ENCODE peak calls at places on chromosomes 4 and X, in five cellular contexts. R is fibroblast of mammary gland, U is endothelial cell of umbilical vein, F is HCT116, J is astrocyte of the spinal cord. P is an unnamed sample.
A peak's percentile ranks its signal among the peaks of the same experiment; 100 is the strongest.

GRCh38 chrX:77447339-77448149 is at the start of gene FGF16:
- DNase-seq in R (peak; percentile 10), U (peak; percentile 33), F (no peak), J (no peak), P (no peak)

GRCh38 chr4:7890635-7891393 is 48.8 kb downstream of the AFAP1 start:
- DNase-seq in R (peak; percentile 94), U (peak; percentile 88), F (no peak), J (peak; percentile 89), P (peak; percentile 90)

GRCh38 chrX:139058831-139059495 is 347.4 kb upstream of the FGF13 start:
- DNase-seq in R (peak; percentile 73), U (no peak), F (no peak), J (peak; percentile 52), P (no peak)

GRCh38 chr4:139331185-139331584 is 28.9 kb upstream of the NDUFC1 start:
- DNase-seq in R (peak; percentile 21), U (no peak), F (no peak), J (no peak), P (peak; percentile 24)

GRCh38 chr4:159390648-159391047 is 287.8 kb downstream of the RAPGEF2 start:
- DNase-seq in R (peak; percentile 96), U (peak; percentile 94), F (peak; percentile 63), J (peak; percentile 98), P (peak; percentile 99)

GRCh38 chr4:172390341-172390740 is 577.1 kb downstream of the GALNTL6 start:
- DNase-seq in R (peak; percentile 44), U (no peak), F (no peak), J (no peak), P (no peak)

GRCh38 chr4:10296730-10297129 is 160.5 kb downstream of the ZNF518B start:
- DNase-seq in R (no peak), U (no peak), F (no peak), J (no peak), P (no peak)

GRCh38 chr4:113159901-113160545 is 110.6 kb downstream of the ANK2 start:
- DNase-seq in R (peak; percentile 37), U (no peak), F (no peak), J (no peak), P (no peak)

GRCh38 chr4:150419939-150420338 is 162.0 kb upstream of the MAB21L2 start:
- DNase-seq in R (no peak), U (no peak), F (no peak), J (no peak), P (no peak)

DNA sequence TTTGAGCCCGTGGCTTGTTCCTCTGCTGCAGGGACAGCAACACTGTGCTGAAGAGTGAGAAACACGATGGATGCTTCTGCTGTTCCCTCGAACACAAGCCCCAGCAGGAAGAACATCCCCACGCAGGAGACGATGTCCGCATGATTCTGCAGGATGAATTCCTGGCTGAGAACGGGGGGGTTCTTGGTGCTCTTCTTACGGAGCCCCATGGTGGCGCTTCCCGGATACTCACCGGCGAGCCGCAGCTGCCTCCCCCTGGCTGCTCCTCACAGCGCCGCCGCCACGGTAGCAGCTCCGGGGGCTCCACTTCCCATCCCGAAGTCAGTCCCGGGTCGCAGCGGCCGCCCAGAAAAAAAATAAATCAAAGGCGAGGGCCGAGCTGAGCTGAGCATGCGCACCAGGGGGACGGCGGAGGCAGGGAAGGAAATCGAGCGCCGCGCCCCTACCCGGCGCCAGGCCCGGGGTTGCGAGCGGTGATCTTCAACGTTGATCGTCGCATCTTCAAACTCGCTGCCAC is at the start of gene TRAM1L1:
- DNase-seq in R (peak; percentile 51), U (peak; percentile 65), F (no peak), J (peak; percentile 79), P (peak; percentile 66)
- TF ChIP-seq CTCF in R (no peak), U (no peak), F (no peak), J (peak; percentile 17), P (no peak)

DNA sequence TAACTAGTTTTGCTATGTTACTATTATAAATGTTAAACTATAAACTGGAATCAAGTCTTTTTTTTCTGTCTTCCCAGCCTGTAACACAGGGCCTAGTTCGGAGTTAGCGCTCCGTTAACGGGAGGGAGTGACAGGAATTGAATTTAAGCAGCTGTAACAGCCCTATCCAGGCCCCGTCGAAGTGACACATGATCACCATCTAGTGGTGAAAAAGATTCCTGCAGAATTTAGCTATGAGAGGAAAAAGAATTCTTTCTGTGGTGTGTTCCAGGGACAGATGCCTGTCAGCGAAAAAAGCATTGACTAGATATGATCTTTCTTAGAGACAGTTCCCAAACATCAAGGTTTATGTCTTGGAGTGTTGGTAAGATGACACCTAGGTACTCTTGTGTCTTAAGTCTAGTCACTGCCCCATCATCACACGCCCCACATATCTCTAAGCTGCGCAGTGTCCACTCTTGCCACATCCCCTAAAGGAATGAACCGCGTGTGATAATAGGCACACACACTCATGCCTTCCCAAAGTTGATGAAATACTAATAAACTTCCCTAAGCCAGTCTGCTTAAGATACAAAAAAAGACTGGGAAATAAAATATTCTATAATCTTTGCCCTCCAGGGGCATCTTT is 2.1 kb downstream of the GAB3 start:
- DNase-seq in R (peak; percentile 62), U (peak; percentile 69), F (no peak), J (peak; percentile 60), P (peak; percentile 66)
- H3K4me3 ChIP-seq in R (no peak overlapping the region), U (no peak overlapping the region), F (no peak overlapping the region), J (no peak overlapping the region), P (no peak overlapping the region)

DNA sequence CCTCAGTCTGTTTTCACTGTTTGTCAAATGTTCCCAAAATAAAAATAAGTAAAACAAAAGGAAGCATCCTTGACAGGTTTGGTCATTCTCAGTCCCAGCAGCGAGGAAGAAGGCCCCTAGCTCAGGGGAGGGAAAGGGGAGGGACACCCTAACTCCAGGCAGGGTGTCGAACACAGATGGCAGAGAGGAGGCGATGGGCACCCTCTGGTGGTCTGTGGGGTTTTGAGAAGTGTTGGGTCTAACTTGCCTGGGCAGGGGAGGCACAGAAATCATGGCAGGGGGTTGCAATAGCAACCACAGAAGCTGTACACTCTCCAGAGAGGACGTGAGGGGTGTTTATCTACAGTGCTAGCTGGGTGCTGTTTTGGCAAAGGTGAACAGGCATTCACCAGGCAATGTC is 229.8 kb upstream of the SFRP2 start:
- DNase-seq in R (no peak), U (no peak), F (no peak), J (no peak), P (no peak)
- TF ChIP-seq CTCF in R (peak; percentile 14), U (no peak), F (peak; percentile 22), J (no peak), P (no peak)

DNA sequence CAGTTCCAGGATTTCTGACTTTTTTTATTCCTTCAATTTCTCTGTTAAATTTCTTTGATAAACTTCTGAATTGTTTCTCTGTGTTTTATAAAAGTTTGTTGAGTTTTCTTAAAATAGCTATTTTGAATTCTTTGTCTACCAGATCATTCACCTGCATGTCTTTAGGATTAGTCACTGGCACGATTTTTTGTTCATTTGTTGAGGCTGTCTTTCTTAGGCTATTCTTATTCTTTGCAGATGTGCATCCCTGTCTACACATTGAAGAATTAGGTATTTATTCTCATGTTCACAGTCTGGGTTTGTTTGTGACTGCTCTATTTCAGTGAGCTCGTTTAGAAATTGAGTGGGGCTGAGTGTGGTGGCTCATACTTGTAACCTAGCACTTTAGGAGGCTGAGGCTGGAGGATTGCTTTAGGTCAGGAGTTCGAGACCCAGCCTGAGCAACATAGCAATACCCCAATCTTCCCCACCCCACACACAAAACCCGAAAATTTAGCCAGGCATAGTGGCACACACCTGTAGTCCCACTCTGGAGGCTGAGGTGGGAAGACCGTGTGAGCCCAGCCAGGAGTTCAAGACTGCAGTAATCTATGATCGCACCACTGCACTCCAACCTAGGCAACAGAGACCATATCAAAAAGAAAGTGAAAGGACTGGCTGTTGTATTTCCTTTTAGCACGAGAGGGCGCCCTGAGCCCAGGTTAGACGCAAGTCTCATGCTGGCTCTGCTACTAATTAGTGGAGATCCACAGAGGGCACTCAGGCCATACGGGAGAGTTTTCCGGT is 42.0 kb downstream of the F8 start:
- DNase-seq in R (peak; percentile 66), U (peak; percentile 69), F (peak; percentile 45), J (peak; percentile 61), P (peak; percentile 73)
- H3K4me3 ChIP-seq in R (peak overlapping the region; percentile 47), U (no peak overlapping the region), F (peak overlapping the region; percentile 51), J (peak overlapping the region; percentile 37), P (peak overlapping the region; percentile 51)

DNA sequence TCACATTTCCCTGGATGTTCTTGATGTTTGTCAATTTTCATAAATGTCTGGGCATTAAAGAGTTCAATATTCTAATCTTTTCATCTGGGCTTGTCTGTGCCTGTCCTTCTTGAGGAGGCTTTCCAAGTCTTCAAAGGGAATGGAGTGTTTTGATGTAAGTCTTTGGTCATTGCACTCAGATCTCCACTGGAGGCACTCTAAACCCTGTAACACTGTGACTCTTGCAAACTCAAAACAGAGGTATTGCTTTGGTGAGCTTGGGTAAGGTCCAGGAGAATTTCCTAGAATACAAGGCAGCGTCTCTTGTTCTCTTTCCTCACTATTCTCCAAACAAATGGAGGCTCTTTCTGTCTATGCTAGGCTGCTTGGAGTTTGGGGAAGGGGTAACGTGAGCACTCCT is 1118.1 kb upstream of the PABPC4L start:
- DNase-seq in R (no peak), U (no peak), F (peak; percentile 6), J (no peak), P (peak; percentile 2)
- TF ChIP-seq CTCF in R (no peak), U (no peak), F (peak; percentile 19), J (no peak), P (no peak)